ENCODE peak calls at places on chromosomes 12 and 14, in eight cellular contexts. B, U, C, Z, S, E, V and J are unnamed samples.

GRCh38 chr12:100234166-100234565 is 32.7 kb downstream of the DEPDC4 start:
- DNase-seq in B (peak), S (no peak), Z (no peak), V (no peak), U (peak), C (no peak), E (peak), J (no peak)

GRCh38 chr12:13124661-13125505 is 21.4 kb upstream of the GSG1 start:
- DNase-seq in E (peak), B (peak), U (peak), Z (no peak), S (no peak), V (no peak), C (no peak), J (no peak)

GRCh38 chr12:10623131-10623530 is 9.7 kb upstream of the MAGOHB start:
- DNase-seq in E (no peak), Z (no peak), S (no peak), U (no peak), B (no peak), C (no peak), V (no peak), J (no peak)

GRCh38 chr12:117072106-117072505 is 27.1 kb downstream of the TESC start:
- DNase-seq in B (no peak), C (no peak), V (no peak), U (no peak), E (no peak), Z (no peak), S (no peak), J (no peak)

GRCh38 chr14:104086661-104087461 is 1.4 kb downstream of the ASPG start:
- DNase-seq in U (peak), V (peak), E (no peak), B (no peak), C (no peak), S (peak), Z (no peak), J (no peak)

GRCh38 chr14:89592961-89593360 is 175.9 kb upstream of the FOXN3 start:
- DNase-seq in B (no peak), V (no peak), S (no peak), U (no peak), Z (no peak), E (no peak), C (no peak), J (no peak)

GRCh38 chr12:57517187-57517586 is 3.1 kb downstream of the DDIT3 start:
- DNase-seq in V (no peak), C (peak), S (no peak), E (peak), B (no peak), Z (no peak), U (no peak), J (no peak)

GRCh38 chr12:66403746-66404145 is 101.5 kb downstream of the HELB start:
- DNase-seq in E (no peak), S (no peak), V (no peak), U (peak), C (no peak), B (no peak), Z (no peak), J (no peak)

GRCh38 chr14:44782775-44783238 is 178.9 kb downstream of the KLHL28 start:
- DNase-seq in S (no peak), E (peak), C (no peak), B (no peak), U (no peak), V (no peak), Z (no peak), J (no peak)

GRCh38 chr14:69374235-69374634 is 23.9 kb downstream of the ERH start:
- DNase-seq in S (no peak), E (no peak), C (no peak), Z (no peak), B (no peak), U (no peak), V (no peak), J (no peak)

GRCh38 chr12:86523844-86524243 is 267.7 kb upstream of the MGAT4C start:
- DNase-seq in E (no peak), B (no peak), U (no peak), S (no peak), Z (no peak), V (no peak), C (no peak), J (no peak)

GRCh38 chr12:65121049-65121955 is at the start of gene WIF1:
- DNase-seq in V (peak), C (peak), Z (no peak), B (peak), S (peak), U (peak), E (no peak), J (no peak)

GRCh38 chr12:59181378-59181777 is 261.1 kb upstream of the LRIG3 start:
- DNase-seq in E (no peak), Z (no peak), V (no peak), S (no peak), B (no peak), C (no peak), U (no peak), J (no peak)

GRCh38 chr12:102349079-102349478 is 131.3 kb downstream of the IGF1 start:
- DNase-seq in U (no peak), B (no peak), C (no peak), E (no peak), Z (no peak), V (no peak), S (no peak), J (no peak)

GRCh38 chr14:61753631-61754030 is 8.6 kb upstream of the SNAPC1 start:
- DNase-seq in U (peak), S (no peak), V (no peak), E (no peak), B (peak), C (no peak), Z (no peak), J (no peak)

GRCh38 chr14:90893510-90893909 is 77.3 kb upstream of the TTC7B start:
- DNase-seq in B (no peak), E (no peak), V (no peak), C (no peak), S (no peak), Z (no peak), U (no peak), J (no peak)

GRCh38 chr12:54147186-54147585 is 41.6 kb downstream of the SMUG1 start:
- DNase-seq in U (no peak), V (peak), Z (no peak), E (no peak), S (peak), C (no peak), B (no peak), J (no peak)

GRCh38 chr14:89617471-89618291 is 200.6 kb upstream of the FOXN3 start:
- DNase-seq in V (no peak), C (no peak), S (no peak), U (peak), E (peak), B (peak), Z (peak), J (no peak)

GRCh38 chr12:51751657-51752056 is 96.9 kb downstream of the FIGNL2 start:
- DNase-seq in C (no peak), B (no peak), S (no peak), V (peak), E (no peak), U (no peak), Z (peak), J (peak)

GRCh38 chr12:124348659-124349380 is 53.9 kb downstream of the RFLNA start:
- DNase-seq in B (no peak), S (no peak), E (no peak), V (no peak), Z (no peak), U (no peak), C (no peak), J (no peak)
- H3K27ac ChIP-seq in B (no peak), S (no peak), E (no peak), V (peak), Z (no peak), U (no peak), C (no peak), J (no peak)

GRCh38 chr14:68167019-68167716 is 347.6 kb downstream of the RAD51B start:
- DNase-seq in Z (no peak), S (no peak), U (no peak), E (no peak), V (no peak), B (no peak), C (no peak), J (no peak)

GRCh38 chr14:68168460-68169109 is 349.0 kb downstream of the RAD51B start:
- DNase-seq in E (no peak), V (no peak), U (no peak), C (no peak), Z (no peak), B (no peak), S (no peak), J (no peak)

GRCh38 chr14:68164723-68165122 is 345.1 kb downstream of the RAD51B start:
- DNase-seq in V (no peak), B (no peak), Z (no peak), S (no peak), C (no peak), U (no peak), E (no peak), J (no peak)

GRCh38 chr14:68167717-68168087 is 348.1 kb downstream of the RAD51B start:
- DNase-seq in B (no peak), Z (no peak), V (no peak), U (no peak), C (no peak), E (no peak), S (no peak), J (no peak)

DNA sequence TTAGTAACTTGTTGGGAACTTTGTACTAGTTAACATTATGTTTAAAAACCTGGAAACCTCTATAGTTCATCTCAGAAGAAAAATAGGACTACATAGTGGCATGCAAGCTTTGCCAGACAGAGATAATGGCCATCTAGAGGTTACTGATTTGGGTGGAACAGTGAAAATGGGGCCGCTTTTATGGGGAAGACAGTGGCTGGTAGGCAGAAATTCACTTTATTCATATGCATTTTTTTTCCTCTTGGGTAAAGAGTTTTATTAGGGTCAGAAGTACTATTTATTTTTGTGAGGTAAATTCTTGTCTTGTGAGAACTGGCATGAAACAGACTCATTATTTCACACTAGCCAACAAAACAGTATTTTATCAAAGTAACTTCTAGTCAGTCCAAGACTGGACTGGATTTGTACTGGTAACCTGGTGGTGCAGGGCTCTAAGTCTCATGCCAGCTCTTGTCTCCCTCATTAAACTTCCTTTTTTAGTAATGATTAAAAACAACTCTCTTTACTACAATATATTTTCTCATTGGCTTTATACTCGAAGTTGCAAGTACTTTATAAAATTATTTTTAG is 345.8 kb downstream of the RAD51B start:
- DNase-seq in C (no peak), B (no peak), U (no peak), E (no peak), V (no peak), S (no peak), Z (no peak), J (no peak)
- H3K27ac ChIP-seq in C (no peak), B (no peak), U (no peak), E (no peak), V (no peak), S (no peak), Z (no peak), J (no peak)

DNA sequence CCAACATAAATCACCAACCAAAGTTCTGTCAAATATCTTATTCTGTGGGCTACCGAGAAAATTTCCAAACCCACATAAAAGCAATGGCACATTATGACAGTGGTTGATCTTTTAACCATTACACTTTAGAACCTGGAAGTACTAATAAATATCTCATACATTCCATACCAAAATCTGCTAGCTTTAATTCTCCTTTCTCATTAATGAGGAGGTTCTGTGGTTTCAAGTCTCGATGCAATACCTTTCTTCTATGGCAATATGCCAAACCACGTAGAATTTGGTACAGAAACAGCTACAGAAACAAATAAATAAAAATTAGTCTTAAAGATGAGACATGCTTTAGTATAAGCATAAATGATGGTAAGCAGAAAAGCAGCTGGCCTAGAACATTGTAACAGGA is 100.7 kb downstream of the ELK3 start:
- DNase-seq in V (no peak), E (peak), C (no peak), S (no peak), U (no peak), Z (no peak), B (no peak), J (no peak)
- H3K27ac ChIP-seq in V (peak), E (no peak), C (no peak), S (no peak), U (no peak), Z (no peak), B (no peak), J (no peak)

GRCh38 chr12:31897791-31898503 is 61.3 kb upstream of the RESF1 start:
- DNase-seq in B (peak), S (peak), Z (no peak), U (peak), C (peak), E (peak), V (no peak), J (no peak)
- H3K27ac ChIP-seq in B (no peak), S (peak), Z (no peak), U (peak), C (peak), E (no peak), V (no peak), J (no peak)

GRCh38 chr12:104873374-104873773 is 84.7 kb downstream of the SLC41A2 start:
- DNase-seq in S (no peak), E (no peak), U (no peak), Z (no peak), V (no peak), B (no peak), C (no peak), J (no peak)
- H3K27ac ChIP-seq in S (no peak), E (no peak), U (no peak), Z (no peak), V (no peak), B (no peak), C (no peak), J (no peak)